ENCODE peak calls at places on chromosomes 5 and 9, in four cellular contexts. I is NB4, R is upper lobe of left lung, B is GM13976. X is an unnamed sample.

GRCh38 chr5:140576776-140577201 is 12.2 kb downstream of the SLC35A4 start:
- DNase-seq in I (no peak), R (no peak), B (no peak), X (no peak)

GRCh38 chr9:133986774-133987454 is 5.2 kb downstream of the VAV2 start:
- DNase-seq in I (no peak), R (no peak), B (no peak), X (no peak)

GRCh38 chr5:151038801-151039238 is 18.4 kb downstream of the GPX3 start:
- DNase-seq in I (no peak), R (no peak), B (no peak), X (no peak)

GRCh38 chr9:132141364-132141947 is 20.4 kb upstream of the NTNG2 start:
- DNase-seq in I (no peak), R (no peak), B (no peak), X (no peak)

GRCh38 chr9:132192728-132193127 is 30.9 kb downstream of the NTNG2 start:
- DNase-seq in I (no peak), R (no peak), B (no peak), X (no peak)

GRCh38 chr9:100505564-100506159 is 32.7 kb downstream of the TMEFF1 start:
- DNase-seq in I (peak; percentile 71), R (peak; percentile 53), B (peak; percentile 51), X (peak; percentile 37)

GRCh38 chr5:121681200-121681855 is 170.4 kb upstream of the FTMT start:
- DNase-seq in I (no peak), R (no peak), B (no peak), X (no peak)

GRCh38 chr5:93099902-93100347 is 481.1 kb downstream of the NR2F1-AS1 start:
- DNase-seq in I (no peak), R (no peak), B (no peak), X (no peak)

GRCh38 chr9:96620832-96621269 is 1.2 kb upstream of the CDC14B start:
- DNase-seq in I (peak; percentile 17), R (no peak), B (no peak), X (no peak)

GRCh38 chr9:11275158-11275695 is 662.4 kb upstream of the PTPRD start:
- DNase-seq in I (no peak), R (no peak), B (no peak), X (no peak)

GRCh38 chr5:58927174-58927573 is 344.3 kb downstream of the RAB3C start:
- DNase-seq in I (no peak), R (no peak), B (no peak), X (no peak)

GRCh38 chr5:150515446-150515845 is 7.5 kb downstream of the NDST1 start:
- DNase-seq in I (no peak), R (no peak), B (no peak), X (no peak)